ENCODE peak calls at places on chromosome 22, in six cellular contexts. X is body of pancreas, H is A549, J is sigmoid colon, E is Peyer's patch, F is breast epithelium. N is an unnamed sample. For H3K4me1, the result is how much of the 10 kb centered on the place peaks cover.

GRCh38 chr22:30340911-30341685 is 14.4 kb upstream of the TBC1D10A start:
- DNase-seq in X (no peak), H (no peak), J (peak), E (no peak), F (peak), N (no peak)

GRCh38 chr22:19525116-19525660 is 978 bp upstream of the CLDN5 start:
- DNase-seq in X (no peak), H (no peak), J (no peak), E (no peak), F (no peak), N (no peak)

GRCh38 chr22:26372890-26373289 is 56.2 kb upstream of the ASPHD2 start:
- DNase-seq in X (no peak), H (no peak), J (no peak), E (no peak), F (no peak), N (no peak)

GRCh38 chr22:42895087-42895486 is 38.0 kb upstream of the ARFGAP3 start:
- DNase-seq in X (no peak), H (no peak), J (no peak), E (no peak), F (no peak), N (no peak)

GRCh38 chr22:32801436-32802290 is at the start of gene TIMP3:
- DNase-seq in X (peak), H (no peak), J (peak), E (peak), F (peak), N (peak)

GRCh38 chr22:43848366-43849171 is 13.7 kb downstream of the SULT4A1 start:
- DNase-seq in X (peak), H (no peak), J (peak), E (no peak), F (no peak), N (no peak)

GRCh38 chr22:44186737-44187136 is 6.0 kb downstream of the PARVG start:
- DNase-seq in X (no peak), H (no peak), J (peak), E (no peak), F (no peak), N (no peak)

GRCh38 chr22:32378703-32379272 is 21.1 kb downstream of the RFPL3 start:
- DNase-seq in X (no peak), H (peak), J (no peak), E (no peak), F (no peak), N (no peak)

GRCh38 chr22:42868751-42869251 is 11.7 kb upstream of the ARFGAP3 start:
- DNase-seq in X (peak), H (no peak), J (peak), E (no peak), F (peak), N (no peak)

GRCh38 chr22:19568337-19569311 is 44.4 kb upstream of the CLDN5 start:
- DNase-seq in X (no peak), H (no peak), J (no peak), E (no peak), F (no peak), N (no peak)

GRCh38 chr22:29330753-29331152 is 15.3 kb upstream of the RASL10A start:
- DNase-seq in X (peak), H (no peak), J (peak), E (no peak), F (no peak), N (no peak)

GRCh38 chr22:27111796-27112195 is 454.4 kb downstream of the MIAT start:
- DNase-seq in X (no peak), H (no peak), J (no peak), E (no peak), F (no peak), N (no peak)

GRCh38 chr22:44037519-44038370 is 13.6 kb downstream of the PARVB start:
- DNase-seq in X (peak), H (peak), J (peak), E (no peak), F (no peak), N (peak)

GRCh38 chr22:43776081-43776670 is 35.9 kb downstream of the EFCAB6 start:
- DNase-seq in X (no peak), H (no peak), J (no peak), E (no peak), F (no peak), N (no peak)

GRCh38 chr22:20587206-20587958 is 80.0 kb downstream of the MED15 start:
- DNase-seq in X (no peak), H (no peak), J (no peak), E (no peak), F (no peak), N (no peak)

GRCh38 chr22:17199131-17199731 is 20.0 kb downstream of the ADA2 start:
- DNase-seq in X (peak), H (no peak), J (no peak), E (no peak), F (no peak), N (peak)

GRCh38 chr22:17198188-17199130 is 20.8 kb downstream of the ADA2 start:
- DNase-seq in X (peak), H (no peak), J (no peak), E (no peak), F (no peak), N (no peak)

GRCh38 chr22:19105867-19106802 is 16.1 kb downstream of the DGCR2 start:
- DNase-seq in X (peak), H (peak), J (peak), E (peak), F (no peak), N (no peak)

GRCh38 chr22:31289335-31289734 is 3.0 kb downstream of the PIK3IP1 start:
- DNase-seq in X (no peak), H (no peak), J (peak), E (no peak), F (no peak), N (no peak)

GRCh38 chr22:23896166-23896522 is 2.0 kb downstream of the MIF start:
- DNase-seq in X (no peak), H (no peak), J (no peak), E (no peak), F (no peak), N (no peak)

GRCh38 chr22:44850946-44851345 is 98.6 kb downstream of the ARHGAP8 start:
- DNase-seq in X (no peak), H (no peak), J (no peak), E (no peak), F (no peak), N (no peak)

GRCh38 chr22:45997077-45997774 is 20.3 kb upstream of the WNT7B start:
- DNase-seq in X (peak), H (no peak), J (peak), E (peak), F (peak), N (peak)
- H3K4me3 ChIP-seq in X (no peak), H (no peak), J (no peak), E (no peak), F (peak), N (no peak)

DNA sequence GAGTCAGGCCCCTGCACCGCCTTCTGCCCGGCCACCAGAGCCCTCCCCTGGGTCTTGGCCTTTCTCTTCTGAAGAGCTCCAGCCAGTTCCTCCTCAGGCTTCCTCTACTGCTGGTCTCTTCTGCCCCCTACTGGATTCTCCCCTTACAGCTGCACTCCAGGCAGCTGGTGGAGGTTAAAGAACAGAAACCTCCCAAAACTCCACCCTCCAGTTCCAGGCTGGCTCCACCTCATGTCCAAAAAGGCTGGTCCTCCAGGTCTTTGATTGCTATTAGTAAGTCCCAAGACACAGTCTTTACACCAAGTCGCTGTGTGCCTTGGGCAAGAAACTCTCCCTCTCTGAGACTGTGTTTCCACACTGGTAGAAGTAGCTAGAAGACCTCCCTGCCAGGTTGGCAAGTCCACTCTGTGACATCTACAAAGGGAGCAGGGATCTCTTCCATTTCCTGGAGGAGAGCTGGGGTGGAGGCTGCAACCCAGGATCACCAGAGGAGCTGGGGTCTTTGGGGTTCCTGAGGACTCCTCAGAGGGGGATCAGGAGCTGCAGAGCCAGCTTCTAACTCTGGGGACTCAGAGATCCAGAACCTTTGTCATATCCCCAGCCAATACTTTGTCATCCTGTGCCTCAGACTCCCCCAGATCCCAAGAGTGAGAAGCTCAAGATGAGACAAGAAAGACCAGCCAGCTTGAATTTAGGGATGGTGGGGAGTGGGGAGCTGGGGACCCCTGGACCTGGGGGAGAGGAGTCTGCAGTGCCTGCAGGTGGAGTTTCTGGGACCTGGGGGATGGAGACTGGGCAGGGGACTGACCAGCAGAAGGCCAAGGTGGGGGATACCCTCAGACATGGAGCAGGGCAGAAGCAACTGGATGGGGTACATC is 3.4 kb upstream of the IGLL5 start:
- DNase-seq in X (peak), H (peak), J (no peak), E (peak), F (peak), N (peak)
- H3K4me1 ChIP-seq in X (under half), H (under half), J (under half), E (under half), F (under half), N (under half)

GRCh38 chr22:38732251-38732815 is 23.5 kb downstream of the SUN2 start:
- DNase-seq in X (peak), H (no peak), J (no peak), E (no peak), F (no peak), N (no peak)
- TF ChIP-seq POLR2A in X (peak), H (no peak), J (no peak), E (no peak), F (no peak), N (no peak)

GRCh38 chr22:46766611-46767010 is 4.2 kb downstream of the TBC1D22A start:
- DNase-seq in X (no peak), H (no peak), J (no peak), E (no peak), F (no peak), N (no peak)
- H3K4me3 ChIP-seq in X (no peak), H (no peak), J (no peak), E (no peak), F (no peak), N (no peak)

N was measured in tibial nerve.